ENCODE peak calls at places on chromosomes 1 and 21, in seven cellular contexts. One of them, this sample, is unnamed.

GRCh38 chr1:23865543-23865930 is 2.6 kb downstream of the FUCA1 start:
- DNase-seq in endodermal cell: no peak
- DNase-seq in NT2/D1: no peak
- DNase-seq in cardiac fibroblast: peak; percentile 52
- DNase-seq in H7: no peak
- DNase-seq in Panc1: no peak
- DNase-seq in breast epithelium: peak; percentile 54
- DNase-seq in this sample: peak; percentile 25

GRCh38 chr1:37274896-37275631 is 199.3 kb upstream of the ZC3H12A start:
- DNase-seq in endodermal cell: peak; percentile 78
- DNase-seq in cardiac fibroblast: no peak
- DNase-seq in H7: peak; percentile 85
- DNase-seq in breast epithelium: no peak
- DNase-seq in NT2/D1: peak; percentile 25
- DNase-seq in Panc1: no peak
- DNase-seq in this sample: no peak

GRCh38 chr1:10774615-10775310 is 21.7 kb downstream of the CASZ1 start:
- DNase-seq in breast epithelium: peak; percentile 74
- DNase-seq in endodermal cell: no peak
- DNase-seq in cardiac fibroblast: no peak
- DNase-seq in H7: no peak
- DNase-seq in NT2/D1: no peak
- DNase-seq in Panc1: no peak
- DNase-seq in this sample: no peak

GRCh38 chr1:17094664-17095063 is 24.6 kb downstream of the PADI2 start:
- DNase-seq in H7: no peak
- DNase-seq in endodermal cell: no peak
- DNase-seq in cardiac fibroblast: no peak
- DNase-seq in NT2/D1: no peak
- DNase-seq in breast epithelium: no peak
- DNase-seq in Panc1: no peak
- DNase-seq in this sample: no peak

GRCh38 chr21:31860851-31861250 is 12.0 kb upstream of the HUNK start:
- DNase-seq in endodermal cell: no peak
- DNase-seq in cardiac fibroblast: no peak
- DNase-seq in Panc1: no peak
- DNase-seq in H7: no peak
- DNase-seq in NT2/D1: no peak
- DNase-seq in breast epithelium: no peak
- DNase-seq in this sample: no peak

GRCh38 chr1:47894718-47895393 is 102.3 kb downstream of the TRABD2B start:
- DNase-seq in H7: peak; percentile 57
- DNase-seq in Panc1: no peak
- DNase-seq in cardiac fibroblast: peak; percentile 10
- DNase-seq in NT2/D1: peak; percentile 70
- DNase-seq in endodermal cell: peak; percentile 69
- DNase-seq in breast epithelium: peak; percentile 80
- DNase-seq in this sample: no peak

GRCh38 chr1:176098560-176098959 is 108.5 kb downstream of the COP1 start:
- DNase-seq in breast epithelium: no peak
- DNase-seq in cardiac fibroblast: no peak
- DNase-seq in Panc1: no peak
- DNase-seq in endodermal cell: no peak
- DNase-seq in H7: no peak
- DNase-seq in NT2/D1: no peak
- DNase-seq in this sample: no peak

GRCh38 chr1:198079432-198079951 is 77.3 kb upstream of the NEK7 start:
- DNase-seq in Panc1: no peak
- DNase-seq in cardiac fibroblast: peak; percentile 19
- DNase-seq in breast epithelium: no peak
- DNase-seq in endodermal cell: no peak
- DNase-seq in NT2/D1: no peak
- DNase-seq in H7: no peak
- DNase-seq in this sample: no peak

GRCh38 chr1:54070549-54070915 is 17.1 kb downstream of the TCEANC2 start:
- DNase-seq in cardiac fibroblast: peak; percentile 10
- DNase-seq in Panc1: no peak
- DNase-seq in H7: no peak
- DNase-seq in endodermal cell: no peak
- DNase-seq in breast epithelium: no peak
- DNase-seq in NT2/D1: no peak
- DNase-seq in this sample: no peak

GRCh38 chr1:206663832-206664652 is 20.7 kb upstream of the MAPKAPK2 start:
- DNase-seq in breast epithelium: no peak
- DNase-seq in endodermal cell: peak; percentile 94
- DNase-seq in Panc1: peak; percentile 54
- DNase-seq in cardiac fibroblast: peak; percentile 79
- DNase-seq in NT2/D1: peak; percentile 86
- DNase-seq in H7: peak; percentile 88
- DNase-seq in this sample: no peak

GRCh38 chr1:33316601-33317000 is 4.3 kb downstream of the A3GALT2 start:
- DNase-seq in cardiac fibroblast: no peak
- DNase-seq in endodermal cell: no peak
- DNase-seq in breast epithelium: no peak
- DNase-seq in Panc1: no peak
- DNase-seq in H7: no peak
- DNase-seq in NT2/D1: no peak
- DNase-seq in this sample: no peak

GRCh38 chr1:207981976-207982375 is 71.1 kb upstream of the CD34 start:
- DNase-seq in NT2/D1: peak; percentile 61
- DNase-seq in Panc1: no peak
- DNase-seq in cardiac fibroblast: no peak
- DNase-seq in H7: peak; percentile 83
- DNase-seq in endodermal cell: peak; percentile 83
- DNase-seq in breast epithelium: no peak
- DNase-seq in this sample: no peak

GRCh38 chr1:26168410-26169167 is at the start of gene C1orf232:
- DNase-seq in Panc1: no peak
- DNase-seq in endodermal cell: no peak
- DNase-seq in NT2/D1: no peak
- DNase-seq in cardiac fibroblast: no peak
- DNase-seq in breast epithelium: no peak
- DNase-seq in H7: peak; percentile 43
- DNase-seq in this sample: no peak

GRCh38 chr21:33732038-33732437 is 89.7 kb downstream of the ITSN1 start:
- DNase-seq in breast epithelium: no peak
- DNase-seq in cardiac fibroblast: no peak
- DNase-seq in Panc1: no peak
- DNase-seq in endodermal cell: no peak
- DNase-seq in H7: no peak
- DNase-seq in NT2/D1: no peak
- DNase-seq in this sample: no peak

GRCh38 chr1:36885537-36886441 is 148.5 kb downstream of the GRIK3 start:
- DNase-seq in H7: peak; percentile 66
- DNase-seq in Panc1: no peak
- DNase-seq in cardiac fibroblast: no peak
- DNase-seq in endodermal cell: peak; percentile 81
- DNase-seq in NT2/D1: peak; percentile 38
- DNase-seq in breast epithelium: no peak
- DNase-seq in this sample: no peak

GRCh38 chr1:99503276-99503747 is 142.6 kb upstream of the PALMD start:
- DNase-seq in H7: no peak
- DNase-seq in cardiac fibroblast: peak; percentile 83
- DNase-seq in Panc1: no peak
- DNase-seq in NT2/D1: no peak
- DNase-seq in endodermal cell: no peak
- DNase-seq in breast epithelium: no peak
- DNase-seq in this sample: peak; percentile 78

GRCh38 chr1:181012203-181012520 is 10.5 kb downstream of the STX6 start:
- DNase-seq in NT2/D1: no peak
- DNase-seq in endodermal cell: no peak
- DNase-seq in Panc1: no peak
- DNase-seq in breast epithelium: no peak
- DNase-seq in cardiac fibroblast: no peak
- DNase-seq in H7: no peak
- DNase-seq in this sample: no peak

GRCh38 chr1:241423541-241424479 is 66.8 kb upstream of the RGS7 start:
- DNase-seq in H7: peak; percentile 83
- DNase-seq in Panc1: no peak
- DNase-seq in cardiac fibroblast: peak; percentile 4
- DNase-seq in endodermal cell: peak; percentile 89
- DNase-seq in NT2/D1: no peak
- DNase-seq in breast epithelium: no peak
- DNase-seq in this sample: no peak

GRCh38 chr1:94542088-94542671 is 621 bp upstream of the F3 start:
- DNase-seq in H7: peak; percentile 54
- DNase-seq in cardiac fibroblast: peak; percentile 34
- DNase-seq in breast epithelium: no peak
- DNase-seq in Panc1: no peak
- DNase-seq in endodermal cell: peak; percentile 75
- DNase-seq in NT2/D1: no peak
- DNase-seq in this sample: no peak

GRCh38 chr1:156726549-156727226 is 1.6 kb upstream of the METTL25B start:
- DNase-seq in Panc1: no peak
- DNase-seq in H7: peak; percentile 77
- DNase-seq in endodermal cell: peak; percentile 89
- DNase-seq in NT2/D1: no peak
- DNase-seq in breast epithelium: no peak
- DNase-seq in cardiac fibroblast: peak; percentile 79
- DNase-seq in this sample: no peak

GRCh38 chr1:192980856-192981255 is 78.3 kb downstream of the UCHL5 start:
- DNase-seq in NT2/D1: no peak
- DNase-seq in breast epithelium: no peak
- DNase-seq in H7: no peak
- DNase-seq in cardiac fibroblast: no peak
- DNase-seq in Panc1: no peak
- DNase-seq in endodermal cell: no peak
- DNase-seq in this sample: no peak

GRCh38 chr1:234519506-234519905 is 40.5 kb upstream of the TARBP1 start:
- DNase-seq in NT2/D1: no peak
- DNase-seq in cardiac fibroblast: no peak
- DNase-seq in endodermal cell: no peak
- DNase-seq in Panc1: no peak
- DNase-seq in breast epithelium: no peak
- DNase-seq in H7: no peak
- DNase-seq in this sample: no peak

GRCh38 chr1:181260271-181260670 is 171.8 kb downstream of the IER5 start:
- DNase-seq in H7: no peak
- DNase-seq in endodermal cell: no peak
- DNase-seq in NT2/D1: no peak
- DNase-seq in breast epithelium: no peak
- DNase-seq in Panc1: no peak
- DNase-seq in cardiac fibroblast: no peak
- DNase-seq in this sample: no peak

GRCh38 chr21:41500354-41500753 is 7.6 kb downstream of the TMPRSS2 start:
- DNase-seq in H7: no peak
- DNase-seq in endodermal cell: no peak
- DNase-seq in Panc1: no peak
- DNase-seq in breast epithelium: no peak
- DNase-seq in cardiac fibroblast: no peak
- DNase-seq in NT2/D1: no peak
- DNase-seq in this sample: no peak

GRCh38 chr1:4796999-4797375 is 142.6 kb downstream of the AJAP1 start:
- DNase-seq in H7: no peak
- DNase-seq in NT2/D1: no peak
- DNase-seq in cardiac fibroblast: no peak
- DNase-seq in endodermal cell: no peak
- DNase-seq in breast epithelium: no peak
- DNase-seq in Panc1: no peak
- DNase-seq in this sample: no peak
- H3K4me3 ChIP-seq in H7: no peak overlapping the region
- H3K4me3 ChIP-seq in NT2/D1: no peak overlapping the region
- H3K4me3 ChIP-seq in cardiac fibroblast: no peak overlapping the region
- H3K4me3 ChIP-seq in endodermal cell: no peak overlapping the region
- H3K4me3 ChIP-seq in breast epithelium: no peak overlapping the region
- H3K4me3 ChIP-seq in Panc1: no peak overlapping the region
- H3K4me3 ChIP-seq in this sample: no peak overlapping the region

GRCh38 chr1:51063121-51063520 is 38.9 kb upstream of the C1orf185 start:
- DNase-seq in breast epithelium: no peak
- DNase-seq in H7: no peak
- DNase-seq in cardiac fibroblast: peak; percentile 86
- DNase-seq in Panc1: peak; percentile 32
- DNase-seq in endodermal cell: no peak
- DNase-seq in NT2/D1: no peak
- DNase-seq in this sample: peak; percentile 41
- H3K4me3 ChIP-seq in breast epithelium: no peak overlapping the region
- H3K4me3 ChIP-seq in H7: no peak overlapping the region
- H3K4me3 ChIP-seq in cardiac fibroblast: no peak overlapping the region
- H3K4me3 ChIP-seq in Panc1: no peak overlapping the region
- H3K4me3 ChIP-seq in endodermal cell: no peak overlapping the region
- H3K4me3 ChIP-seq in NT2/D1: no peak overlapping the region
- H3K4me3 ChIP-seq in this sample: no peak overlapping the region

DNA sequence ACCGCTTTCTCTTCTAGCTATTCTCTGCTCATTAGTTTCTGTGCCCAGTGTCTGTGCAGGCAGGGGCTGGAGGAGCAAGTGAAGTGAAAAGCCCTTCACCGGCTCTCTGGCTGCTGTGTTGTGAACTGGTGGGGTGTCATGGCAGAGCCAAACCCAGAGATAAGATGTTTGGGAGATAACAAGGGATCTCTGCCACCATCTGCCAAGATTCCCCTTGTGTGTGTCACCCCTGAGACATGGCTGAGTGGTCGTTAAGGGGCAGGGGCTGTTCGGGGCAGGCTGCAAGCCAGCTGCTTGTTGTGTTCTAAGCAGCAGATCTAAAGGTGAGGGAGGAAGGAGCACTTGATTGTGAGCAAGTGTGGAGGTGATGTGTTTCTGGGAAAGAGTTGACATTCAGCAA is 24.5 kb downstream of the CNIH3 start:
- DNase-seq in NT2/D1: no peak
- DNase-seq in breast epithelium: no peak
- DNase-seq in Panc1: no peak
- DNase-seq in cardiac fibroblast: no peak
- DNase-seq in endodermal cell: no peak
- DNase-seq in H7: no peak
- DNase-seq in this sample: no peak
- H3K4me3 ChIP-seq in NT2/D1: no peak overlapping the region
- H3K4me3 ChIP-seq in breast epithelium: no peak overlapping the region
- H3K4me3 ChIP-seq in Panc1: no peak overlapping the region
- H3K4me3 ChIP-seq in cardiac fibroblast: no peak overlapping the region
- H3K4me3 ChIP-seq in endodermal cell: peak overlapping the region; percentile 0
- H3K4me3 ChIP-seq in H7: no peak overlapping the region
- H3K4me3 ChIP-seq in this sample: no peak overlapping the region

DNA sequence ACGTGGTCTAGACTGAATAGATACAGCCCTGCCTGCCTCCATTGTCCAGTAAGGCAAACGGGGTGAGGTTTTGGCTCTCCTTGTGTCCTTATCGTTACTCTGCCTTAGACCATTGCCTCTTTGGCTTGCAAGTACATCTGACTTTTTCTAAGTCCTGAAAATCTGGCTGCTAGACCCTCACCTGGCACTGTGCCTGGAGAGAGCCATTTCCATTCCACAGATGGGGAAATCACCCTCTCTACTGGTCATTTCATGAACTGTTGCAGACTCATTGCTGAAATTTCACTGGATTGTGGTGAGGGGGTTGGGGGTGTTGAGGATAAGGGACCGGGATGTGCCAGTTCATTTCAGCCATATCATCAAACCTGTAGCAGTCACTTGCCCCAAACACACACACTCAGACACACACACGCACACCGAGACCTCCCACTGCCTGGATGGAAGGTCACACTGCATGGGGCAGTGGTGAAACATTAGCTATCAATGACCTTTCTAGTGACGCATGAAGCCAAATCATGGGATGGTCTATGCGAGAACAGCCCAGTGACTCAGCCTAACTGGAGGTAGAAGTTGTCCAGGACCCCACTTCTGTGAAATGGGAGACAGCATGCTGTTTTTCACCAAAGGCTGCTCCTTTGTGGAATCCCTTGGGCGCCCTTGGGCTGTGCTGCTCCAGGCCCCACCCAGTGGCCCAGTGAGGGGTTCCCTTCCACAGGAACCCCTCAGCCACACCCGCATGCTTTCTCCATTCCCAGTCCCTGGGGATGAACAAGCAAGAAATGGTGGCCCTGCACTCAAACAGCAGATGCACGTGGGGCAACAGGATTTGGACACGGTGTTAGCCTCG is 34.9 kb upstream of the VASH2 start:
- DNase-seq in H7: peak; percentile 77
- DNase-seq in Panc1: no peak
- DNase-seq in endodermal cell: peak; percentile 83
- DNase-seq in breast epithelium: no peak
- DNase-seq in cardiac fibroblast: peak; percentile 87
- DNase-seq in NT2/D1: peak; percentile 67
- DNase-seq in this sample: peak; percentile 50
- H3K4me3 ChIP-seq in H7: peak overlapping the region; percentile 22
- H3K4me3 ChIP-seq in Panc1: no peak overlapping the region
- H3K4me3 ChIP-seq in endodermal cell: no peak overlapping the region
- H3K4me3 ChIP-seq in breast epithelium: no peak overlapping the region
- H3K4me3 ChIP-seq in cardiac fibroblast: no peak overlapping the region
- H3K4me3 ChIP-seq in NT2/D1: peak overlapping the region; percentile 6
- H3K4me3 ChIP-seq in this sample: no peak overlapping the region

This sample was measured in skeletal muscle cell.